ENCODE peak calls at places on chromosomes 7 and 10, in four cellular contexts. K is fibroblast of pulmonary artery, S is tibial artery, T is GM12865. C is an unnamed sample.
A peak's percentile ranks its signal among the peaks of the same experiment; 100 is the strongest.

GRCh38 chr7:108094933-108095710 is 35.0 kb downstream of the LAMB4 start:
- DNase-seq in K (peak; percentile 96), S (peak; percentile 43), T (no peak), C (no peak)

GRCh38 chr7:47902013-47902412 is 46.3 kb downstream of the PKD1L1 start:
- DNase-seq in K (no peak), S (no peak), T (no peak), C (no peak)

GRCh38 chr7:139159900-139160675 is 50.6 kb upstream of the ZC3HAV1 start:
- DNase-seq in K (peak; percentile 3), S (no peak), T (no peak), C (no peak)

GRCh38 chr7:100568936-100569844 is 4.5 kb downstream of the SAP25 start:
- DNase-seq in K (peak; percentile 53), S (peak; percentile 57), T (peak; percentile 79), C (peak; percentile 92)

GRCh38 chr7:151849879-151850260 is 27.0 kb downstream of the PRKAG2 start:
- DNase-seq in K (no peak), S (no peak), T (no peak), C (no peak)

GRCh38 chr10:71974489-71975011 is 10.4 kb downstream of the CHST3 start:
- DNase-seq in K (no peak), S (no peak), T (peak; percentile 41), C (peak; percentile 23)

GRCh38 chr7:4895766-4896165 is 12.2 kb upstream of the RADIL start:
- DNase-seq in K (no peak), S (no peak), T (no peak), C (no peak)

GRCh38 chr10:25972631-25973030 is 38.6 kb downstream of the MYO3A start:
- DNase-seq in K (no peak), S (no peak), T (no peak), C (no peak)

GRCh38 chr7:1713502-1714484 is 43.7 kb downstream of the ELFN1 start:
- DNase-seq in K (no peak), S (no peak), T (no peak), C (no peak)

GRCh38 chr10:118276203-118276602 is 65.9 kb downstream of the FAM204A start:
- DNase-seq in K (no peak), S (no peak), T (no peak), C (no peak)

GRCh38 chr7:140478361-140479061 is 794 bp downstream of the MKRN1 start:
- DNase-seq in K (peak; percentile 43), S (peak; percentile 31), T (peak; percentile 57), C (peak; percentile 88)

GRCh38 chr10:118798186-118798811 is 43.5 kb upstream of the CACUL1 start:
- DNase-seq in K (peak; percentile 63), S (no peak), T (no peak), C (no peak)

GRCh38 chr10:44981172-44982113 is 2.8 kb upstream of the DEPP1 start:
- DNase-seq in K (peak; percentile 89), S (peak; percentile 71), T (peak; percentile 67), C (peak; percentile 53)

GRCh38 chr10:120041807-120042545 is 149.4 kb downstream of the SEC23IP start:
- DNase-seq in K (no peak), S (no peak), T (no peak), C (peak; percentile 11)

GRCh38 chr10:66440562-66440961 is 485.3 kb upstream of the LRRTM3 start:
- DNase-seq in K (no peak), S (no peak), T (no peak), C (no peak)

GRCh38 chr7:104926905-104927454 is 87.0 kb upstream of the KMT2E start:
- DNase-seq in K (no peak), S (no peak), T (no peak), C (no peak)

GRCh38 chr10:73398024-73398423 is 15.8 kb downstream of the ANXA7 start:
- DNase-seq in K (no peak), S (no peak), T (no peak), C (no peak)

DNA sequence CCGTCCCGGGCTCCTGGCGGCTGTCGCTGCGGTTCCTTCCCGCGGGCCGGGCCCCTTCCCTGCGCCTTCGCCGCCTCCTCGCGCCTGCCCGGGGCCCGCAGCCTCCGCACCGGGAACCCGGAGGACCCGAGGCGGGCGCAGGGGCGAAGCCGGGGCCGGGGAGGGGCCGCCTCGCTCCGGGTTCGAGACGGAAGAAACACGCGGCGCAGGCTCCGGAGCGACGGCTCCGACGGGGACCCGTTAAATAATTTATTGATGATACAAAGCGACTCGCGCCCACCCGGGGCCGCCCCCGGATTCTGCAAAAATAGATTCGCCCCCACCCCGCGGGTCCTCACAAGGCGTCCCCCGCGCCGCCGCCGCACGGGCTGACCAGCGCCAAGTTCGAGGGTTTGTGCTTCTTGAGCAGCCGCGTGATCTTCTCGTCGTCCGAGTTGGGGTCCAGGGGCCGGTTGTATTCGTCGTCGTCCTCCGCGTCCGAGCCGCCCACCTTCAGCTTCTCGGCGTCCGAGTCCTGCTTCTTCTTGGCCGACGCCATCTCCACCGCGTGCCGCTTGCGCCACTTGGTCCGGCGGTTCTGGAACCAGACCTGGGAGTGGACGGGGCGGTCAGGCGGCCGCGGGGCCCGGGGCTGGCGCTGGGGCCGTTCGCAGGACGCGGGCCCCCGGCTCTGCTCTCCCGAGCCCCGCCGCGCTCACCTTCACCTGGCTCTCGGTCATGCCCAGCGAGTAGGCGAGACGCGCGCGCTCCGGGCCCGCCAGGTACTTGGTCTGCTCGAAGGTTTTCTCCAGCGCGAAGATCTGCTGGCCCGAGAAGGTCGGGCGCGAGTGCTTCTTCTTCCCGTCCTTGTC is 1.1 kb downstream of the NKX6-2 start:
- DNase-seq in K (no peak), S (no peak), T (no peak), C (no peak)
- H3K4me3 ChIP-seq in K (no peak overlapping the region), S (no peak overlapping the region), T (no peak overlapping the region), C (no peak overlapping the region)

GRCh38 chr10:97707134-97707861 is 6.2 kb upstream of the MARVELD1 start:
- DNase-seq in K (no peak), S (no peak), T (no peak), C (no peak)

GRCh38 chr10:97711640-97712267 is 1.8 kb upstream of the MARVELD1 start:
- DNase-seq in K (no peak), S (no peak), T (no peak), C (no peak)

GRCh38 chr10:97708976-97709745 is 4.4 kb upstream of the MARVELD1 start:
- DNase-seq in K (peak; percentile 87), S (peak; percentile 86), T (peak; percentile 50), C (peak; percentile 78)

GRCh38 chr10:97708167-97708566 is 5.4 kb upstream of the MARVELD1 start:
- DNase-seq in K (no peak), S (no peak), T (no peak), C (no peak)

GRCh38 chr10:97709746-97710078 is 3.8 kb upstream of the MARVELD1 start:
- DNase-seq in K (no peak), S (no peak), T (no peak), C (no peak)
- TF ChIP-seq CTCF in K (no peak), S (no peak), T (no peak), C (no peak)

GRCh38 chr10:88853155-88853554 is 1.5 kb upstream of the ANKRD22 start:
- DNase-seq in K (no peak), S (no peak), T (no peak), C (peak; percentile 91)
- H3K4me3 ChIP-seq in K (no peak overlapping the region), S (no peak overlapping the region), T (no peak overlapping the region), C (peak overlapping the region; percentile 14)

GRCh38 chr7:118586248-118586647 is 361.7 kb downstream of the ANKRD7 start:
- DNase-seq in K (no peak), S (no peak), T (no peak), C (no peak)

DNA sequence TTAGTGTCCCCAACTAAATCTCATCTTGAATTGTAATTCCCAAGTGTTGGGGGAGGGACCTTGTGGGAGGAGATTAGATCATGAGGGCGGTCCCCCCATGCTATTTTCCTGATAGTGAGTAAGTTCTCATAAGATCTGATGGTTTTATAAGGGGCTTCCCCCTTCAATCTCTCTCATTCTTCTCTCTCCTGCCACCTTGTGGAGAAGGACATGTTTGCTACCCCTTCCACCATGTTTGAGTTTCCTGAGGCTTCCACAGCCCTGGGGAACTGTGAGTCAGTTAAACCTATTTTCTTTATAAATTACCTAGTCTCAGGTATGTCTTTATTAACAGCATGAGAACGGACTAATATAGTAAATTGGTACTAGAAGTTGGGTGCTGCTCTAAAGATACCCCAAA is 365.6 kb downstream of the ANKRD7 start:
- DNase-seq in K (peak; percentile 0), S (no peak), T (peak; percentile 46), C (peak; percentile 49)
- TF ChIP-seq CTCF in K (peak; percentile 1), S (peak; percentile 23), T (peak; percentile 50), C (peak; percentile 35)

DNA sequence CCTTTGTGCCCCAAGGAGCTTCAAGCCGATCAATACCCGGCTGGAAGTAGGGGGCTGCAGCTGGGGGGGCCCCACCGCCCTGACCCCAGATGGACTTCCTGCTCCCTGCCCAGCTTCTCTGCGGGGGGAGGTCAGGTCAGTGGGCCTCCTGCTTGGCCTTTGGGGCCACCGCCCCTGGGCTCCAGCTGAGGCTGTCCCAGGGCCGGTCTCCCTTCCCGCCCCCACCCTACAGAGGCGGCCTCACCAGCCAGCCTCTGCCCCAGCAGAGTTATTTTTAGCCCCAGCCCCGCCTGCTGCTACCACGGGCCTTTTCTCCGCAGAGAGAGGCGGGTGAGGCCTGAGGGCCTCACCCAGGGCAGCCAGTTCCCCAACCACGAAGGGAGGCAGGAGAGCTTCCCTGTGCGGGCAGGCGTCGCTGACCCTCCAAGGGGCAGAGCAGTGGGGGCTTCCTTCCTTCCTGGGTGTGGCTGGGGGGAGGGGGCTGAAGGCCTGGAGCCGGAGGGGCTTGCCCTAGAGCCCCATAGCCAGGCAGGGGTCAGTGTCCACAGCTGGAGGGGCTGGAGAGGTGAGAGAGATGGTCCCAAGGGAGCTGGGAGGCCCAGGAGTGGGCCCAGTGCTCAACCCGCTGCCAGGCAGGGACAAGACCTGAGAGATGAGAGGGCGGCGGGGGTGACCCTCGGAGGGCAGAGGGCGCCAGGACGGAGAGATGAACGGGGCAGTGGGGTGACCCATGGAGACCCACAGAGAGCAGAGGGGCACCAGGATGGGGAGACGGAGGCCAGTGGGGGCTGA is 24.6 kb downstream of the PWWP2B start:
- DNase-seq in K (peak; percentile 20), S (peak; percentile 83), T (no peak), C (peak; percentile 92)
- H3K4me3 ChIP-seq in K (no peak overlapping the region), S (peak overlapping the region; percentile 42), T (no peak overlapping the region), C (peak overlapping the region; percentile 34)